ENCODE peak calls at places on chromosomes 6 and 20, in five cellular contexts. A, J, U, C and W are unnamed samples.

GRCh38 chr6:35427851-35428321 is 24.3 kb upstream of the FANCE start:
- DNase-seq in C (no peak), A (no peak), U (peak), J (no peak), W (no peak)

GRCh38 chr20:50041238-50041915 is 58.6 kb downstream of the SNAI1 start:
- DNase-seq in J (no peak), C (no peak), U (no peak), A (no peak), W (peak)

GRCh38 chr6:145845557-145845956 is 31.0 kb upstream of the FBXO30 start:
- DNase-seq in J (no peak), C (no peak), U (no peak), A (no peak), W (no peak)

GRCh38 chr6:154653853-154654252 is 79.4 kb upstream of the SCAF8 start:
- DNase-seq in J (no peak), C (no peak), A (no peak), U (peak), W (no peak)

GRCh38 chr20:62010551-62011402 is 54.9 kb downstream of the TAF4 start:
- DNase-seq in J (peak), A (no peak), U (peak), C (peak), W (peak)

GRCh38 chr6:101365181-101365580 is 28.3 kb upstream of the GRIK2 start:
- DNase-seq in U (no peak), A (no peak), C (no peak), J (no peak), W (no peak)

GRCh38 chr6:23535071-23535470 is 590.9 kb upstream of the NRSN1 start:
- DNase-seq in A (no peak), U (no peak), J (no peak), C (no peak), W (no peak)

GRCh38 chr6:125346143-125346925 is 44.6 kb upstream of the HDDC2 start:
- DNase-seq in A (no peak), J (no peak), U (no peak), C (peak), W (peak)

GRCh38 chr20:47529840-47530239 is 28.2 kb downstream of the NCOA3 start:
- DNase-seq in J (no peak), A (no peak), C (no peak), U (no peak), W (no peak)

GRCh38 chr6:138206862-138207261 is 11.4 kb downstream of the PBOV1 start:
- DNase-seq in J (no peak), C (no peak), A (peak), U (no peak), W (no peak)

GRCh38 chr20:47206962-47207641 is 149.4 kb downstream of the ZMYND8 start:
- DNase-seq in A (no peak), U (no peak), J (no peak), C (no peak), W (no peak)

GRCh38 chr6:157648561-157648960 is 174.5 kb upstream of the SNX9 start:
- DNase-seq in U (peak), J (no peak), C (no peak), A (no peak), W (no peak)

GRCh38 chr6:113073611-113074191 is 726.6 kb downstream of the RFPL4B start:
- DNase-seq in C (no peak), J (no peak), A (no peak), U (peak), W (no peak)

GRCh38 chr20:15395457-15395856 is 1058.0 kb upstream of the FLRT3 start:
- DNase-seq in A (no peak), J (no peak), C (no peak), U (no peak), W (no peak)

GRCh38 chr6:133259561-133259960 is 18.4 kb downstream of the EYA4 start:
- DNase-seq in C (no peak), A (no peak), J (no peak), U (no peak), W (no peak)

GRCh38 chr6:160085713-160086505 is 35.7 kb upstream of the SLC22A1 start:
- DNase-seq in A (no peak), C (no peak), U (no peak), J (no peak), W (no peak)

GRCh38 chr6:131281471-131282270 is 146.4 kb downstream of the AKAP7 start:
- DNase-seq in U (peak), J (peak), A (no peak), C (peak), W (no peak)

GRCh38 chr6:135093578-135093977 is 39.0 kb upstream of the HBS1L start:
- DNase-seq in C (no peak), A (no peak), J (no peak), U (no peak), W (no peak)

GRCh38 chr20:57062696-57063270 is 203.7 kb downstream of the BMP7 start:
- DNase-seq in U (no peak), A (no peak), J (no peak), C (no peak), W (no peak)

GRCh38 chr6:157751547-157752200 is 71.4 kb upstream of the SNX9 start:
- DNase-seq in U (no peak), J (no peak), A (no peak), C (no peak), W (no peak)

GRCh38 chr6:124979294-124979678 is 17.0 kb downstream of the RNF217 start:
- DNase-seq in A (no peak), J (no peak), C (no peak), U (no peak), W (no peak)

GRCh38 chr6:3383525-3383924 is 73.3 kb downstream of the SLC22A23 start:
- DNase-seq in J (no peak), C (no peak), U (no peak), A (no peak), W (no peak)

GRCh38 chr6:161152904-161153662 is 120.8 kb downstream of the AGPAT4 start:
- DNase-seq in U (peak), C (no peak), A (no peak), J (no peak), W (no peak)

GRCh38 chr6:13187692-13188091 is 140.6 kb downstream of the TBC1D7 start:
- DNase-seq in A (no peak), U (no peak), C (no peak), J (no peak), W (no peak)

GRCh38 chr6:37451411-37452273 is 18.6 kb downstream of the CMTR1 start:
- DNase-seq in A (peak), C (no peak), J (no peak), U (no peak), W (no peak)

GRCh38 chr20:61699184-61700066 is 366.3 kb downstream of the TAF4 start:
- DNase-seq in U (no peak), C (no peak), J (no peak), A (no peak), W (no peak)

GRCh38 chr6:145875496-145876244 is 61.1 kb upstream of the FBXO30 start:
- DNase-seq in C (no peak), J (no peak), U (no peak), A (no peak), W (no peak)

GRCh38 chr6:168201383-168201782 is 118.2 kb downstream of the DACT2 start:
- DNase-seq in C (no peak), A (no peak), U (no peak), J (no peak), W (no peak)

GRCh38 chr20:36252511-36252910 is 16.2 kb downstream of the AAR2 start:
- DNase-seq in J (no peak), C (no peak), A (no peak), U (no peak), W (no peak)

GRCh38 chr20:6231551-6231950 is 108.7 kb upstream of the FERMT1 start:
- DNase-seq in U (peak), A (no peak), C (no peak), J (no peak), W (no peak)

GRCh38 chr6:113352029-113352801 is 504.9 kb upstream of the MARCKS start:
- DNase-seq in U (peak), J (no peak), C (no peak), A (no peak), W (no peak)

GRCh38 chr20:48686238-48687096 is 141.3 kb downstream of the PREX1 start:
- DNase-seq in A (no peak), C (peak), U (no peak), J (no peak), W (no peak)

GRCh38 chr6:113328886-113329381 is 528.2 kb upstream of the MARCKS start:
- DNase-seq in U (peak), J (no peak), A (no peak), C (peak), W (no peak)

GRCh38 chr6:90068835-90069478 is 174.7 kb downstream of the GJA10 start:
- DNase-seq in J (no peak), C (no peak), A (no peak), U (no peak), W (no peak)

GRCh38 chr6:15715851-15716250 is 53.0 kb upstream of the DTNBP1 start:
- DNase-seq in J (no peak), C (no peak), U (no peak), A (no peak), W (no peak)

GRCh38 chr6:13711384-13711725 is 280 bp downstream of the RANBP9 start:
- DNase-seq in U (no peak), J (peak), C (no peak), A (no peak), W (no peak)

GRCh38 chr6:16109659-16110300 is 19.1 kb upstream of the MYLIP start:
- DNase-seq in A (no peak), J (no peak), U (no peak), C (no peak), W (no peak)